ENCODE peak calls at places on chromosomes 12 and 14, in eight cellular contexts. Y is endothelial cell, M is AG09319, G is dorsolateral prefrontal cortex, D is brain microvascular endothelial cell, Z is chondrocyte, W is OCI-LY7, U is AG04450. T is an unnamed sample.

GRCh38 chr12:87266305-87266704 is 762.9 kb downstream of the C12orf50 start:
- DNase-seq in Z (no peak), Y (no peak), G (no peak), W (no peak), D (no peak), M (no peak), U (no peak), T (no peak)

GRCh38 chr12:70121562-70121961 is 121.7 kb upstream of the CNOT2 start:
- DNase-seq in Z (no peak), D (no peak), Y (no peak), W (no peak), M (no peak), U (no peak), G (no peak), T (no peak)

GRCh38 chr14:81144811-81145598 is 75.8 kb downstream of the GTF2A1 start:
- DNase-seq in U (no peak), Z (no peak), W (no peak), M (no peak), G (no peak), D (no peak), Y (no peak), T (no peak)

GRCh38 chr12:89453121-89453520 is 71.5 kb downstream of the GALNT4 start:
- DNase-seq in U (no peak), Y (no peak), W (no peak), M (no peak), D (no peak), G (no peak), Z (no peak), T (no peak)

GRCh38 chr14:35897616-35898111 is 71.5 kb downstream of the BRMS1L start:
- DNase-seq in M (no peak), U (no peak), W (no peak), Y (no peak), Z (no peak), D (no peak), G (peak; percentile 86), T (no peak)

GRCh38 chr14:68520637-68521556 is 272.0 kb downstream of the ZFP36L1 start:
- DNase-seq in W (no peak), Y (no peak), M (no peak), G (no peak), D (no peak), Z (no peak), U (no peak), T (peak; percentile 23)

GRCh38 chr12:124031058-124031457 is 58.0 kb downstream of the ZNF664 start:
- DNase-seq in G (no peak), U (no peak), M (no peak), D (no peak), Y (no peak), W (no peak), Z (no peak), T (no peak)

GRCh38 chr12:59283012-59283411 is 312.8 kb upstream of the SLC16A7 start:
- DNase-seq in M (no peak), G (no peak), D (no peak), Z (no peak), Y (no peak), U (no peak), W (no peak), T (no peak)

GRCh38 chr12:212799-213526 is 994 bp downstream of the SLC6A12 start:
- DNase-seq in U (no peak), W (no peak), Z (no peak), D (no peak), Y (no peak), G (no peak), M (no peak), T (no peak)

GRCh38 chr14:64444984-64445845 is 20.1 kb upstream of the AKAP5 start:
- DNase-seq in W (no peak), D (peak; percentile 88), Z (no peak), G (no peak), Y (no peak), U (peak; percentile 42), M (no peak), T (peak; percentile 76)

GRCh38 chr12:12449533-12450025 is 92.7 kb downstream of the BORCS5 start:
- DNase-seq in Y (no peak), M (no peak), Z (no peak), U (no peak), G (no peak), W (no peak), D (no peak), T (no peak)

GRCh38 chr14:59358105-59358504 is 107.1 kb downstream of the GPR135 start:
- DNase-seq in Z (no peak), Y (no peak), U (no peak), G (no peak), D (no peak), M (peak; percentile 83), W (no peak), T (no peak)

GRCh38 chr12:14884458-14884878 is 1.2 kb downstream of the MGP start:
- DNase-seq in Y (no peak), D (peak; percentile 91), U (peak; percentile 36), W (peak; percentile 85), G (peak; percentile 71), M (peak; percentile 22), Z (no peak), T (no peak)

GRCh38 chr12:124849382-124849781 is 14.3 kb downstream of the SCARB1 start:
- DNase-seq in D (no peak), G (no peak), U (no peak), M (no peak), W (no peak), Z (no peak), Y (no peak), T (no peak)

GRCh38 chr14:61491876-61492440 is 170.6 kb downstream of the PRKCH start:
- DNase-seq in D (no peak), Y (no peak), W (no peak), Z (no peak), M (no peak), G (no peak), U (no peak), T (no peak)

GRCh38 chr12:117143008-117143532 is 43.9 kb upstream of the TESC start:
- DNase-seq in G (no peak), M (no peak), Z (no peak), Y (no peak), U (no peak), D (peak; percentile 27), W (no peak), T (no peak)

GRCh38 chr14:105247715-105248367 is 492 bp upstream of the BTBD6 start:
- DNase-seq in W (no peak), D (no peak), Y (no peak), Z (no peak), U (no peak), G (no peak), M (no peak), T (no peak)

GRCh38 chr12:24561882-24562760 is 386.8 kb downstream of the BCAT1 start:
- DNase-seq in M (no peak), D (peak; percentile 57), U (no peak), W (no peak), G (peak; percentile 74), Y (peak; percentile 67), Z (no peak), T (peak; percentile 89)

DNA sequence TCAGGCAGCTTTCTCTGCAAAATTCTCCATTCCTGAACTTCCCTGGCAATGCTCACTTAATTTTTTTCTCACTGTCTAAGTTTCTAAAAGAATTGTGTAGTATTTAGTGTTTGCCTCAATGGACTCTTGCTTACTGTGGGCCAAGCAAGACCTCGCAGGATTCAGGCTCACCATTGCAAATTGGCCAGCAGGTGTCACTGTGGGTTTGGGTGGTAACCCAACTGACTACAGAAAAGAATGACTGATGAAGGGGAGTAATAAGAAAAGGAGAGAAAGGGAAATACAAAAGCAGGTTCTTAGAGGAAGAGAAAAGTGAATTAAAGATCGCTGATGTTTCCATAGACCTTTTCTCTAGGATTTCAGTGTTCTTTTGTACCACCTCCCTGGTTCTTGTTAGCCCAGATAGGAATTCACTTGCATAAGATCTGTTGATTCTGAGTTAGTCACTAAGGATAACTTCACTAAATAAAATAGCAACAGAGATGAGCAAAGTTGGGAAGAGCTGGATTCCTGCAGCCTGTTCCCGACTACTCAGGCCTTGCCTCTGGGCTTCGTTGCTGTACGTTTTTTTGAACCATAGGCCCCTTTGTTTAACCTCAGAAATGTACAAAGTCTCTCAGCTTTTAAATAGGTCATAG is 386.5 kb upstream of the DDHD1 start:
- DNase-seq in M (peak; percentile 68), G (peak; percentile 79), U (peak; percentile 70), W (peak; percentile 78), Y (peak; percentile 85), Z (no peak), D (peak; percentile 81), T (peak; percentile 90)
- TF ChIP-seq CTCF in M (peak; percentile 81), G (peak; percentile 96), U (peak; percentile 92), W (peak; percentile 98), Y (peak; percentile 86), Z (peak; percentile 99), D (peak; percentile 90), T (peak; percentile 93)

DNA sequence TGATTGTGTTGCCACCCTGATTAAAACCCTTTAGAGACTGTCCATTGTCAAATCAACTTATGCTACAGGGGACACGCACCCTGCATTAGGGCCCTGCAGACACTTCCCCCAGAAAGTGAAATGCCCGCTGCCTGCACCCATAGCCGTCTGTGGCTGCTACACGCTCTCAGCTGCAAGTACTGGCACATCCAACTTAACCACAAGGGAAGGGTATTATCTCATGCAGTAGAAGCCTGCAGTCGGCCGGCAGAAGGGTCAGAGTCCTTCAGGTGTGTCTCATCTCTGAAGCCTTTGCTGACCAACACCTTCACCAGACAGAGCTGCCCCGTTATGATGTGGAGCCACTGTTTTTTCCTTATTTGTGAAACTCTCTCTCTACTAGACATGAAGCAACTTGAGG is 20.8 kb downstream of the CFAP251 start:
- DNase-seq in Z (no peak), D (no peak), W (peak; percentile 35), G (no peak), Y (no peak), U (no peak), M (no peak), T (no peak)
- TF ChIP-seq CTCF in Z (no peak), D (no peak), W (no peak), G (no peak), Y (no peak), U (no peak), M (no peak), T (no peak)

GRCh38 chr14:103846569-103847438 is 571 bp downstream of the PPP1R13B start:
- DNase-seq in D (no peak), Y (peak; percentile 33), M (no peak), U (no peak), G (no peak), W (peak; percentile 61), Z (peak; percentile 83), T (no peak)
- TF ChIP-seq CTCF in D (no peak), Y (no peak), M (no peak), U (no peak), G (no peak), W (no peak), Z (no peak), T (no peak)

GRCh38 chr12:119727600-119728436 is 59.9 kb downstream of the PRKAB1 start:
- DNase-seq in M (no peak), U (no peak), D (no peak), Y (no peak), W (peak; percentile 3), Z (no peak), G (no peak), T (no peak)

GRCh38 chr12:119730381-119730780 is 62.4 kb downstream of the PRKAB1 start:
- DNase-seq in W (no peak), Z (no peak), D (no peak), Y (no peak), G (no peak), M (no peak), U (no peak), T (no peak)

GRCh38 chr12:119725523-119725922 is 57.6 kb downstream of the PRKAB1 start:
- DNase-seq in Y (no peak), U (no peak), G (no peak), W (no peak), M (no peak), Z (no peak), D (no peak), T (no peak)

GRCh38 chr12:119728437-119728730 is 60.5 kb downstream of the PRKAB1 start:
- DNase-seq in Y (no peak), D (no peak), M (no peak), Z (no peak), W (no peak), G (no peak), U (no peak), T (no peak)

GRCh38 chr12:119729871-119730270 is 61.9 kb downstream of the PRKAB1 start:
- DNase-seq in G (no peak), U (no peak), D (no peak), W (no peak), Y (no peak), Z (no peak), M (no peak), T (no peak)
- TF ChIP-seq CTCF in G (no peak), U (no peak), D (no peak), W (no peak), Y (no peak), Z (no peak), M (no peak), T (no peak)